ENCODE peak calls at places on chromosome 9, in four cellular contexts. One of them, this sample, is unnamed.

GRCh38 chr9:98708933-98709911 is at the start of gene GABBR2:
- DNase-seq in HepG2: no peak
- DNase-seq in GM12878: no peak
- DNase-seq in WTC11: peak; percentile 61
- DNase-seq in this sample: no peak

GRCh38 chr9:71895122-71895521 is 15.9 kb downstream of the ABHD17B start:
- DNase-seq in GM12878: no peak
- DNase-seq in HepG2: no peak
- DNase-seq in WTC11: no peak
- DNase-seq in this sample: no peak

GRCh38 chr9:93683331-93684134 is 107.1 kb downstream of the PHF2 start:
- DNase-seq in WTC11: peak; percentile 7
- DNase-seq in GM12878: no peak
- DNase-seq in HepG2: no peak
- DNase-seq in this sample: no peak

GRCh38 chr9:79975471-79976316 is 403.9 kb downstream of the TLE4 start:
- DNase-seq in WTC11: no peak
- DNase-seq in HepG2: no peak
- DNase-seq in GM12878: no peak
- DNase-seq in this sample: no peak

GRCh38 chr9:131707677-131708612 is 31.9 kb downstream of the RAPGEF1 start:
- DNase-seq in WTC11: no peak
- DNase-seq in HepG2: no peak
- DNase-seq in GM12878: no peak
- DNase-seq in this sample: peak; percentile 64

GRCh38 chr9:34125681-34126206 is 754 bp downstream of the DCAF12 start:
- DNase-seq in GM12878: no peak
- DNase-seq in WTC11: peak; percentile 16
- DNase-seq in HepG2: peak; percentile 21
- DNase-seq in this sample: peak; percentile 44

GRCh38 chr9:88965473-88965872 is 25.8 kb upstream of the S1PR3 start:
- DNase-seq in HepG2: no peak
- DNase-seq in WTC11: no peak
- DNase-seq in GM12878: no peak
- DNase-seq in this sample: no peak

GRCh38 chr9:70058569-70059161 is 15.0 kb downstream of the MAMDC2 start:
- DNase-seq in HepG2: no peak
- DNase-seq in GM12878: no peak
- DNase-seq in WTC11: no peak
- DNase-seq in this sample: no peak

GRCh38 chr9:37692622-37693221 is 42.0 kb downstream of the FRMPD1 start:
- DNase-seq in WTC11: no peak
- DNase-seq in HepG2: no peak
- DNase-seq in GM12878: no peak
- DNase-seq in this sample: no peak

GRCh38 chr9:71710856-71711255 is 57.5 kb downstream of the CEMIP2 start:
- DNase-seq in GM12878: no peak
- DNase-seq in HepG2: no peak
- DNase-seq in WTC11: no peak
- DNase-seq in this sample: no peak

GRCh38 chr9:89812556-89813181 is 207.9 kb downstream of the GADD45G start:
- DNase-seq in GM12878: no peak
- DNase-seq in HepG2: no peak
- DNase-seq in WTC11: no peak
- DNase-seq in this sample: no peak

GRCh38 chr9:98455256-98455956 is 200.0 kb upstream of the TBC1D2 start:
- DNase-seq in WTC11: no peak
- DNase-seq in GM12878: no peak
- DNase-seq in HepG2: no peak
- DNase-seq in this sample: no peak

GRCh38 chr9:136882109-136882946 is 4.0 kb upstream of the TRAF2 start:
- DNase-seq in HepG2: peak; percentile 94
- DNase-seq in WTC11: no peak
- DNase-seq in GM12878: peak; percentile 73
- DNase-seq in this sample: peak; percentile 75

GRCh38 chr9:30574355-30575151 is 1809.9 kb upstream of the ACO1 start:
- DNase-seq in GM12878: no peak
- DNase-seq in WTC11: peak; percentile 21
- DNase-seq in HepG2: no peak
- DNase-seq in this sample: no peak

GRCh38 chr9:91676042-91676441 is 252.4 kb upstream of the NFIL3 start:
- DNase-seq in GM12878: peak; percentile 3
- DNase-seq in HepG2: peak; percentile 15
- DNase-seq in WTC11: no peak
- DNase-seq in this sample: no peak

GRCh38 chr9:127637322-127637847 is 25.3 kb downstream of the STXBP1 start:
- DNase-seq in HepG2: peak; percentile 38
- DNase-seq in GM12878: no peak
- DNase-seq in WTC11: no peak
- DNase-seq in this sample: no peak

GRCh38 chr9:136857166-136857565 is 5.0 kb downstream of the MAMDC4 start:
- DNase-seq in GM12878: no peak
- DNase-seq in WTC11: no peak
- DNase-seq in HepG2: no peak
- DNase-seq in this sample: no peak

GRCh38 chr9:22035591-22036011 is 26.5 kb upstream of the CDKN2B start:
- DNase-seq in WTC11: no peak
- DNase-seq in HepG2: no peak
- DNase-seq in GM12878: no peak
- DNase-seq in this sample: no peak

GRCh38 chr9:22029231-22029630 is 20.1 kb upstream of the CDKN2B start:
- DNase-seq in GM12878: no peak
- DNase-seq in WTC11: no peak
- DNase-seq in HepG2: no peak
- DNase-seq in this sample: no peak

GRCh38 chr9:22031664-22032411 is 22.7 kb upstream of the CDKN2B start:
- DNase-seq in WTC11: no peak
- DNase-seq in GM12878: no peak
- DNase-seq in HepG2: no peak
- DNase-seq in this sample: no peak

GRCh38 chr9:22030101-22030598 is 21.0 kb upstream of the CDKN2B start:
- DNase-seq in WTC11: no peak
- DNase-seq in GM12878: no peak
- DNase-seq in HepG2: peak; percentile 54
- DNase-seq in this sample: no peak

DNA sequence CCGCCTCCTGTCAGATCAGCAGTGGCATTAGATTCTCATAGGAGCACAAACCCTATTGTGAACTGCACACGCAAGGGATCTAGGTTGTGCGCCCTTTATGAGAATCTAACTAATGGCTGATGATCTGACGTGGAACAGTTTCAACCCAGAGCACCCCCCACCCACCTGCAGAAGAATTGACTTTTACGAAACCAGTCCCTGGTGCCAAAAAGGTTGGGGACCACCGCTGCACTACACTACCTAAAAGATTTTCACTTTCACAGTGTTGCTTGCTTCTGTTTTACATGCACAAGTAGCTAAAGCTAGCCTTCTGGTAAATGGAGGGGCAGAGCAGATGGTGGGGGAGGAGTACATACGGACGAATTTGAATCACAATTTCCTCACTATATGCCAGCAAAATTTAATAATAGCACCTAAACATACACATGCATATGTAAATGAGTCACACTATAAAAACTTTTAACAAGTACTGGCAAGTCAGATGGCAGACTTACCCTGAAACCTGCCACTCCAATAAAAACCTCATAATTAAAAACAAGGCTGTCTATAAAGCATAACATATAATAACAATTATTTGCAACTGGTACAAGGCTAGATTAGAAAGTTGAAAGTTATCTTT is 24.0 kb upstream of the CDKN2B start:
- DNase-seq in WTC11: no peak
- DNase-seq in GM12878: no peak
- DNase-seq in HepG2: no peak
- DNase-seq in this sample: no peak
- TF ChIP-seq ETV6 in WTC11: no peak
- TF ChIP-seq ETV6 in GM12878: no peak
- TF ChIP-seq ETV6 in HepG2: no peak
- TF ChIP-seq ETV6 in this sample: no peak

GRCh38 chr9:123640792-123641222 is 284.8 kb downstream of the CRB2 start:
- DNase-seq in WTC11: no peak
- DNase-seq in GM12878: peak; percentile 57
- DNase-seq in HepG2: no peak
- DNase-seq in this sample: no peak
- TF ChIP-seq ETV6 in WTC11: no peak
- TF ChIP-seq ETV6 in GM12878: no peak
- TF ChIP-seq ETV6 in HepG2: no peak
- TF ChIP-seq ETV6 in this sample: no peak

GRCh38 chr9:134454386-134454978 is 128.2 kb downstream of the RXRA start:
- DNase-seq in WTC11: no peak
- DNase-seq in GM12878: no peak
- DNase-seq in HepG2: no peak
- DNase-seq in this sample: no peak
- TF ChIP-seq ETV6 in WTC11: no peak
- TF ChIP-seq ETV6 in GM12878: no peak
- TF ChIP-seq ETV6 in HepG2: no peak
- TF ChIP-seq ETV6 in this sample: no peak

DNA sequence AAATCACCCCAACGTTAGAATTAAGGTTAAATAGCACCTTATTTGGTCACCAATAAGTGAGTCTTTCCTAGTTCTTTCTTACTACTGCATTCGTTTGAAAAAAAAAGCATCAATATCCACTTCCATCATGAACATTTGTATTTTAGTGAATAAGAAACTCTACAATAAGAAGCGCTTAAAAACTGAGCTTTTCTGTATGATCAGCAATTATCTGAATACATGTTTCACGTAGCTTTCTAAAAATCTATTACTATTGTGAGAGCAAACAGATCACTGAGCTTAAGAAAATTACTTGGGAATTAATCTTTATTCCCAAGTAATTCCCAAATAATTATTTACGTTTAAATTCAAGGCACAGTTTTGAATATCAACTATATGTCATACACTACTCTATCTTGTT is 32.5 kb downstream of the ZDHHC21 start:
- DNase-seq in WTC11: no peak
- DNase-seq in HepG2: no peak
- DNase-seq in GM12878: no peak
- DNase-seq in this sample: no peak
- TF ChIP-seq ETV6 in WTC11: no peak
- TF ChIP-seq ETV6 in HepG2: no peak
- TF ChIP-seq ETV6 in GM12878: no peak
- TF ChIP-seq ETV6 in this sample: no peak

GRCh38 chr9:76987594-76988200 is 31.8 kb upstream of the FOXB2 start:
- DNase-seq in HepG2: peak; percentile 21
- DNase-seq in GM12878: peak; percentile 5
- DNase-seq in WTC11: peak; percentile 47
- DNase-seq in this sample: peak; percentile 24
- TF ChIP-seq ETV6 in HepG2: no peak
- TF ChIP-seq ETV6 in GM12878: no peak
- TF ChIP-seq ETV6 in WTC11: no peak
- TF ChIP-seq ETV6 in this sample: no peak

DNA sequence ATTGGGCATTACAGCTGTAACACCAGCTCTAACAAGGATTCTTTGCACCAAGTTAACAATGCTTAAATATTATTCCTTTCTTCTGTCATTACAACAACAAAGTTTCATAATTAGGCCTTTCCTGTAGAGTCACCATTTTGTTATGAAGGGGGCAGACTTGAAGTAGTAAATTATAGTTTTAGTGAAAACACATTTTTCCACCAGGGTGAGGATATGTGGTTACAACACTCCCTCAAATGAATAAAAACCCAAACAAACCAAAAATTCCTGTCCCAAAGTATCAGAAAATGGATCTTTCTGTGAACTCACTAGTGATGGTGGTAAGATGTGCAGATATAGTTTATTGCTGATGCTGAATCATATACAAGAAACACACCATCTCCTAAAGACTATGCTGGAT is 250.5 kb upstream of the TUT7 start:
- DNase-seq in WTC11: no peak
- DNase-seq in GM12878: no peak
- DNase-seq in HepG2: no peak
- DNase-seq in this sample: no peak
- TF ChIP-seq ETV6 in WTC11: no peak
- TF ChIP-seq ETV6 in GM12878: no peak
- TF ChIP-seq ETV6 in HepG2: no peak
- TF ChIP-seq ETV6 in this sample: no peak